ENCODE peak calls at places on chromosomes 7 and 10, in four cellular contexts. One of them, this sample, is unnamed.

GRCh38 chr7:17521437-17521836 is 223.0 kb downstream of the AHR start:
- DNase-seq in heart left ventricle: no peak
- DNase-seq in uterus: no peak
- DNase-seq in keratinocyte: no peak
- DNase-seq in this sample: no peak

GRCh38 chr7:116501425-116502167 is 2.1 kb downstream of the CAV2 start:
- DNase-seq in uterus: peak; percentile 17
- DNase-seq in heart left ventricle: peak; percentile 43
- DNase-seq in keratinocyte: no peak
- DNase-seq in this sample: no peak

GRCh38 chr10:21661935-21662334 is 127.9 kb downstream of the MLLT10 start:
- DNase-seq in uterus: no peak
- DNase-seq in heart left ventricle: no peak
- DNase-seq in keratinocyte: no peak
- DNase-seq in this sample: no peak

GRCh38 chr10:62092301-62092990 is 176.2 kb downstream of the RTKN2 start:
- DNase-seq in heart left ventricle: no peak
- DNase-seq in keratinocyte: no peak
- DNase-seq in uterus: no peak
- DNase-seq in this sample: no peak

GRCh38 chr10:47121336-47121735 is 178.7 kb upstream of the GDF10 start:
- DNase-seq in heart left ventricle: no peak
- DNase-seq in uterus: no peak
- DNase-seq in keratinocyte: no peak
- DNase-seq in this sample: no peak

GRCh38 chr7:21944616-21945373 is 904 bp downstream of the CDCA7L start:
- DNase-seq in keratinocyte: no peak
- DNase-seq in heart left ventricle: peak; percentile 18
- DNase-seq in uterus: no peak
- DNase-seq in this sample: no peak

GRCh38 chr10:63670291-63670898 is 149.2 kb downstream of the REEP3 start:
- DNase-seq in heart left ventricle: peak; percentile 69
- DNase-seq in uterus: no peak
- DNase-seq in keratinocyte: no peak
- DNase-seq in this sample: no peak

GRCh38 chr7:45921699-45922519 is 837 bp upstream of the IGFBP3 start:
- DNase-seq in heart left ventricle: peak; percentile 78
- DNase-seq in uterus: peak; percentile 81
- DNase-seq in keratinocyte: no peak
- DNase-seq in this sample: no peak

GRCh38 chr7:74501298-74501697 is 47.6 kb downstream of the GTF2IRD1 start:
- DNase-seq in keratinocyte: no peak
- DNase-seq in heart left ventricle: peak; percentile 74
- DNase-seq in uterus: no peak
- DNase-seq in this sample: peak; percentile 87

GRCh38 chr7:33040803-33041516 is 21.6 kb downstream of the NT5C3A start:
- DNase-seq in keratinocyte: peak; percentile 44
- DNase-seq in heart left ventricle: peak; percentile 19
- DNase-seq in uterus: no peak
- DNase-seq in this sample: no peak

GRCh38 chr10:68562666-68563522 is 2.8 kb downstream of the TET1 start:
- DNase-seq in uterus: no peak
- DNase-seq in heart left ventricle: no peak
- DNase-seq in keratinocyte: no peak
- DNase-seq in this sample: no peak

GRCh38 chr10:101301111-101301731 is 52.7 kb upstream of the BTRC start:
- DNase-seq in heart left ventricle: peak; percentile 26
- DNase-seq in uterus: no peak
- DNase-seq in keratinocyte: peak; percentile 40
- DNase-seq in this sample: no peak

GRCh38 chr10:97737770-97738265 is 890 bp downstream of the ZFYVE27 start:
- DNase-seq in heart left ventricle: no peak
- DNase-seq in uterus: no peak
- DNase-seq in keratinocyte: no peak
- DNase-seq in this sample: no peak

GRCh38 chr10:43234471-43235041 is 32.3 kb downstream of the RASGEF1A start:
- DNase-seq in uterus: peak; percentile 9
- DNase-seq in keratinocyte: no peak
- DNase-seq in heart left ventricle: peak; percentile 1
- DNase-seq in this sample: peak; percentile 37

GRCh38 chr10:97596101-97597055 is 6.9 kb downstream of the C10orf62 start:
- DNase-seq in keratinocyte: no peak
- DNase-seq in uterus: peak; percentile 60
- DNase-seq in heart left ventricle: peak; percentile 64
- DNase-seq in this sample: peak; percentile 89

GRCh38 chr7:117715784-117716445 is 157.3 kb downstream of the CTTNBP2 start:
- DNase-seq in uterus: no peak
- DNase-seq in heart left ventricle: no peak
- DNase-seq in keratinocyte: peak; percentile 7
- DNase-seq in this sample: no peak

GRCh38 chr10:14259696-14260595 is 70.8 kb downstream of the FRMD4A start:
- DNase-seq in uterus: no peak
- DNase-seq in heart left ventricle: no peak
- DNase-seq in keratinocyte: no peak
- DNase-seq in this sample: no peak

GRCh38 chr7:73698410-73698809 is 15.0 kb downstream of the BUD23 start:
- DNase-seq in keratinocyte: no peak
- DNase-seq in uterus: no peak
- DNase-seq in heart left ventricle: no peak
- DNase-seq in this sample: no peak

GRCh38 chr7:131040467-131040932 is 287.2 kb upstream of the MKLN1 start:
- DNase-seq in uterus: peak; percentile 49
- DNase-seq in heart left ventricle: peak; percentile 53
- DNase-seq in keratinocyte: no peak
- DNase-seq in this sample: no peak

GRCh38 chr10:9239298-9239697 is 1184.8 kb downstream of the GATA3 start:
- DNase-seq in uterus: no peak
- DNase-seq in keratinocyte: no peak
- DNase-seq in heart left ventricle: no peak
- DNase-seq in this sample: no peak

GRCh38 chr7:151038951-151039849 is 9.1 kb upstream of the ASIC3 start:
- DNase-seq in heart left ventricle: peak; percentile 69
- DNase-seq in uterus: peak; percentile 74
- DNase-seq in keratinocyte: no peak
- DNase-seq in this sample: peak; percentile 87

GRCh38 chr10:61125560-61126250 is 181.7 kb upstream of the RHOBTB1 start:
- DNase-seq in uterus: no peak
- DNase-seq in heart left ventricle: no peak
- DNase-seq in keratinocyte: no peak
- DNase-seq in this sample: no peak

GRCh38 chr7:137585591-137585990 is 242.1 kb upstream of the PTN start:
- DNase-seq in keratinocyte: no peak
- DNase-seq in heart left ventricle: no peak
- DNase-seq in uterus: no peak
- DNase-seq in this sample: no peak

GRCh38 chr7:137592232-137592896 is 248.8 kb upstream of the PTN start:
- DNase-seq in heart left ventricle: peak; percentile 55
- DNase-seq in keratinocyte: no peak
- DNase-seq in uterus: peak; percentile 55
- DNase-seq in this sample: peak; percentile 80

GRCh38 chr7:137590071-137590470 is 246.5 kb upstream of the PTN start:
- DNase-seq in heart left ventricle: no peak
- DNase-seq in keratinocyte: no peak
- DNase-seq in uterus: no peak
- DNase-seq in this sample: no peak

GRCh38 chr7:137590686-137591255 is 247.2 kb upstream of the PTN start:
- DNase-seq in uterus: no peak
- DNase-seq in heart left ventricle: no peak
- DNase-seq in keratinocyte: no peak
- DNase-seq in this sample: no peak

GRCh38 chr7:137591444-137591843 is 247.9 kb upstream of the PTN start:
- DNase-seq in heart left ventricle: no peak
- DNase-seq in uterus: no peak
- DNase-seq in keratinocyte: no peak
- DNase-seq in this sample: no peak
- H3K27ac ChIP-seq in heart left ventricle: no peak overlapping the region
- H3K27ac ChIP-seq in uterus: no peak overlapping the region
- H3K27ac ChIP-seq in keratinocyte: no peak overlapping the region
- H3K27ac ChIP-seq in this sample: peak overlapping the region; percentile 57

GRCh38 chr7:158745057-158745715 is 40.6 kb upstream of the NCAPG2 start:
- DNase-seq in heart left ventricle: no peak
- DNase-seq in keratinocyte: no peak
- DNase-seq in uterus: no peak
- DNase-seq in this sample: no peak

GRCh38 chr7:158748335-158748734 is 43.7 kb upstream of the NCAPG2 start:
- DNase-seq in uterus: no peak
- DNase-seq in heart left ventricle: no peak
- DNase-seq in keratinocyte: no peak
- DNase-seq in this sample: no peak

GRCh38 chr7:158747408-158747807 is 42.8 kb upstream of the NCAPG2 start:
- DNase-seq in keratinocyte: no peak
- DNase-seq in heart left ventricle: no peak
- DNase-seq in uterus: no peak
- DNase-seq in this sample: no peak

GRCh38 chr7:158749396-158749795 is 44.8 kb upstream of the NCAPG2 start:
- DNase-seq in uterus: no peak
- DNase-seq in heart left ventricle: no peak
- DNase-seq in keratinocyte: no peak
- DNase-seq in this sample: no peak

DNA sequence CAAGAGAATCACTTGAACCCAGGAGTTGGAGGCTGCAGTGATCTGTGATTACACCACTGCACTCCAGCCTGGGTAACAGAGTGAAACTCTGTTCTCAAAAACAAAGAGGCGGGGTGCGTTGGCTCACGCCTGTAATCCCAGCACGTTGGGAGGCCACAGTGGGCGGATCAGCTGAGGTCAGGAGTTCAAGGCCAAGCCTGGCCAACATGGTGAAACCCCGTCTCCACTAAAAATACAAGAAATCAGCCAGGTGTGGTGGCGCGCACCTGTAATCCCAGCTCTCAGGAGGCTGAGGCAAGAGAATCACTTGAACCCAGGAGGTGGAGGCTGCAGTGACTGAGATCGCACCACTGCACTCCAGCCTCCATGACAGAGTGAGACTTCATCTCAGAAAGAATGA is 42.4 kb upstream of the NCAPG2 start:
- DNase-seq in keratinocyte: no peak
- DNase-seq in uterus: no peak
- DNase-seq in heart left ventricle: no peak
- DNase-seq in this sample: no peak
- H3K36me3 ChIP-seq in keratinocyte: peaks cover 15% of the 10 kb centered on the region
- H3K36me3 ChIP-seq in uterus: no peaks in the 10 kb centered on the region
- H3K36me3 ChIP-seq in heart left ventricle: peaks cover 89% of the 10 kb centered on the region
- H3K36me3 ChIP-seq in this sample: peaks cover 15% of the 10 kb centered on the region

GRCh38 chr7:106083717-106084116 is 28.4 kb downstream of the SYPL1 start:
- DNase-seq in heart left ventricle: no peak
- DNase-seq in keratinocyte: no peak
- DNase-seq in uterus: no peak
- DNase-seq in this sample: no peak
- H3K27ac ChIP-seq in heart left ventricle: no peak overlapping the region
- H3K27ac ChIP-seq in keratinocyte: no peak overlapping the region
- H3K27ac ChIP-seq in uterus: no peak overlapping the region
- H3K27ac ChIP-seq in this sample: no peak overlapping the region

GRCh38 chr7:37371755-37372154 is 76.9 kb downstream of the ELMO1 start:
- DNase-seq in keratinocyte: no peak
- DNase-seq in heart left ventricle: no peak
- DNase-seq in uterus: no peak
- DNase-seq in this sample: no peak
- H3K36me3 ChIP-seq in keratinocyte: no peaks in the 10 kb centered on the region
- H3K36me3 ChIP-seq in heart left ventricle: no peaks in the 10 kb centered on the region
- H3K36me3 ChIP-seq in uterus: no peaks in the 10 kb centered on the region
- H3K36me3 ChIP-seq in this sample: no peaks in the 10 kb centered on the region

DNA sequence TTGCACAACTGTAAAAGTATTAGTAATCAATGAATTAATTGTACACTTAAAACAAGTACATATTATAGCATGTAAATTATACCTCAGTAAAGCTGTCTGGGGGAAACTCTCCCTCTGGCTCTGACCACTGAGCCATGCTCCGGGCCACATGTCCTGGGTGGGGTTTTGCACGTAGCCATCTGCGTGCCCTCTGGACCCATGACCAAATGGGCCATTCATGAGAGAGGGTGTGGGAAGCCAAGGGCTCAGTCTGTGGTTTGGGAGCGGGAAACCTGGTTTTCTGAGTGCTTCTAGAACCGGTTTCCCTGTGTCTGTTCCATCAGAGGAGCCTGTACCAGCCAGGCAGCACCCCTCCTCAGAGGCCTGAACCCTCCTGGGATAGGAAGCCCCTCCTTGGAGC is 143.2 kb downstream of the SH3PXD2A start:
- DNase-seq in keratinocyte: no peak
- DNase-seq in heart left ventricle: no peak
- DNase-seq in uterus: no peak
- DNase-seq in this sample: no peak
- H3K27ac ChIP-seq in keratinocyte: peak overlapping the region; percentile 40
- H3K27ac ChIP-seq in heart left ventricle: no peak overlapping the region
- H3K27ac ChIP-seq in uterus: no peak overlapping the region
- H3K27ac ChIP-seq in this sample: no peak overlapping the region

GRCh38 chr10:112446855-112447691 is at the start of the genes VTI1A and ZDHHC6:
- DNase-seq in keratinocyte: peak; percentile 32
- DNase-seq in heart left ventricle: peak; percentile 84
- DNase-seq in uterus: peak; percentile 82
- DNase-seq in this sample: peak; percentile 90

GRCh38 chr10:112446055-112446854 is 459 bp downstream of the ZDHHC6 start:
- DNase-seq in uterus: no peak
- DNase-seq in keratinocyte: no peak
- DNase-seq in heart left ventricle: peak; percentile 6
- DNase-seq in this sample: no peak

GRCh38 chr10:112442063-112442462 is 4.7 kb downstream of the ZDHHC6 start:
- DNase-seq in heart left ventricle: no peak
- DNase-seq in keratinocyte: no peak
- DNase-seq in uterus: no peak
- DNase-seq in this sample: no peak

GRCh38 chr10:112441520-112441919 is 5.2 kb downstream of the ZDHHC6 start:
- DNase-seq in heart left ventricle: no peak
- DNase-seq in keratinocyte: no peak
- DNase-seq in uterus: no peak
- DNase-seq in this sample: no peak
- H3K36me3 ChIP-seq in heart left ventricle: peaks cover 89% of the 10 kb centered on the region
- H3K36me3 ChIP-seq in keratinocyte: peaks cover 18% of the 10 kb centered on the region
- H3K36me3 ChIP-seq in uterus: no peaks in the 10 kb centered on the region
- H3K36me3 ChIP-seq in this sample: peaks cover 22% of the 10 kb centered on the region

GRCh38 chr10:79126351-79126750 is 57.6 kb downstream of the ZMIZ1 start:
- DNase-seq in keratinocyte: no peak
- DNase-seq in heart left ventricle: no peak
- DNase-seq in uterus: no peak
- DNase-seq in this sample: no peak
- H3K27ac ChIP-seq in keratinocyte: no peak overlapping the region
- H3K27ac ChIP-seq in heart left ventricle: peak overlapping the region; percentile 61
- H3K27ac ChIP-seq in uterus: no peak overlapping the region
- H3K27ac ChIP-seq in this sample: peak overlapping the region; percentile 39